ENCODE peak calls at places on chromosomes 7 and 10, in five cellular contexts. One of them, this sample, is unnamed. For H3K4me1, the result is how much of the 10 kb centered on the place peaks cover.

GRCh38 chr7:25924061-25924460 is 227.9 kb upstream of the NFE2L3 start:
- DNase-seq in fibroblast of lung: no peak
- DNase-seq in CD8-positive, alpha-beta T cell: no peak
- DNase-seq in neuronal stem cell: no peak
- DNase-seq in mesendoderm: no peak
- DNase-seq in this sample: no peak

GRCh38 chr7:140678816-140679130 is 6.0 kb downstream of the ADCK2 start:
- DNase-seq in fibroblast of lung: no peak
- DNase-seq in CD8-positive, alpha-beta T cell: no peak
- DNase-seq in neuronal stem cell: no peak
- DNase-seq in mesendoderm: no peak
- DNase-seq in this sample: no peak

GRCh38 chr10:76334306-76334705 is 902.9 kb downstream of the LRMDA start:
- DNase-seq in fibroblast of lung: no peak
- DNase-seq in CD8-positive, alpha-beta T cell: no peak
- DNase-seq in neuronal stem cell: no peak
- DNase-seq in mesendoderm: no peak
- DNase-seq in this sample: peak

GRCh38 chr10:6918305-6918704 is 338.2 kb upstream of the PRKCQ start:
- DNase-seq in fibroblast of lung: peak
- DNase-seq in CD8-positive, alpha-beta T cell: peak
- DNase-seq in neuronal stem cell: no peak
- DNase-seq in mesendoderm: peak
- DNase-seq in this sample: peak

GRCh38 chr7:112101083-112101846 is 104.9 kb downstream of the DOCK4 start:
- DNase-seq in fibroblast of lung: no peak
- DNase-seq in CD8-positive, alpha-beta T cell: no peak
- DNase-seq in neuronal stem cell: no peak
- DNase-seq in mesendoderm: no peak
- DNase-seq in this sample: no peak

GRCh38 chr7:156657681-156658080 is 17.1 kb downstream of the RNF32 start:
- DNase-seq in fibroblast of lung: no peak
- DNase-seq in CD8-positive, alpha-beta T cell: no peak
- DNase-seq in neuronal stem cell: no peak
- DNase-seq in mesendoderm: no peak
- DNase-seq in this sample: no peak

GRCh38 chr10:72689660-72690059 is 2.3 kb upstream of the MCU start:
- DNase-seq in fibroblast of lung: no peak
- DNase-seq in CD8-positive, alpha-beta T cell: no peak
- DNase-seq in neuronal stem cell: no peak
- DNase-seq in mesendoderm: no peak
- DNase-seq in this sample: no peak

GRCh38 chr10:49053053-49053997 is 62.0 kb downstream of the VSTM4 start:
- DNase-seq in fibroblast of lung: no peak
- DNase-seq in CD8-positive, alpha-beta T cell: no peak
- DNase-seq in neuronal stem cell: no peak
- DNase-seq in mesendoderm: no peak
- DNase-seq in this sample: no peak

GRCh38 chr7:80302636-80303035 is 168.0 kb downstream of the GNAI1 start:
- DNase-seq in fibroblast of lung: no peak
- DNase-seq in CD8-positive, alpha-beta T cell: no peak
- DNase-seq in neuronal stem cell: no peak
- DNase-seq in mesendoderm: no peak
- DNase-seq in this sample: no peak

GRCh38 chr7:33186187-33186586 is 56.8 kb downstream of the BBS9 start:
- DNase-seq in fibroblast of lung: peak
- DNase-seq in CD8-positive, alpha-beta T cell: no peak
- DNase-seq in neuronal stem cell: no peak
- DNase-seq in mesendoderm: peak
- DNase-seq in this sample: no peak

GRCh38 chr10:124653311-124653710 is 90.9 kb downstream of the FAM53B start:
- DNase-seq in fibroblast of lung: no peak
- DNase-seq in CD8-positive, alpha-beta T cell: no peak
- DNase-seq in neuronal stem cell: no peak
- DNase-seq in mesendoderm: no peak
- DNase-seq in this sample: no peak

GRCh38 chr7:151424799-151425198 is 15.0 kb upstream of the WDR86 start:
- DNase-seq in fibroblast of lung: peak
- DNase-seq in CD8-positive, alpha-beta T cell: no peak
- DNase-seq in neuronal stem cell: no peak
- DNase-seq in mesendoderm: no peak
- DNase-seq in this sample: no peak

GRCh38 chr7:78264105-78264504 is 465.5 kb downstream of the PHTF2 start:
- DNase-seq in fibroblast of lung: no peak
- DNase-seq in CD8-positive, alpha-beta T cell: no peak
- DNase-seq in neuronal stem cell: no peak
- DNase-seq in mesendoderm: peak
- DNase-seq in this sample: no peak

GRCh38 chr10:86169506-86170254 is 196.9 kb downstream of the GRID1 start:
- DNase-seq in fibroblast of lung: no peak
- DNase-seq in CD8-positive, alpha-beta T cell: no peak
- DNase-seq in neuronal stem cell: no peak
- DNase-seq in mesendoderm: no peak
- DNase-seq in this sample: no peak

GRCh38 chr10:69180525-69181204 is 631 bp downstream of the SUPV3L1 start:
- DNase-seq in fibroblast of lung: no peak
- DNase-seq in CD8-positive, alpha-beta T cell: peak
- DNase-seq in neuronal stem cell: peak
- DNase-seq in mesendoderm: peak
- DNase-seq in this sample: no peak

GRCh38 chr7:116229359-116229758 is 19.0 kb downstream of the TES start:
- DNase-seq in fibroblast of lung: no peak
- DNase-seq in CD8-positive, alpha-beta T cell: no peak
- DNase-seq in neuronal stem cell: no peak
- DNase-seq in mesendoderm: no peak
- DNase-seq in this sample: no peak
- H3K4me3 ChIP-seq in fibroblast of lung: no peak
- H3K4me3 ChIP-seq in CD8-positive, alpha-beta T cell: no peak
- H3K4me3 ChIP-seq in neuronal stem cell: no peak
- H3K4me3 ChIP-seq in mesendoderm: no peak
- H3K4me3 ChIP-seq in this sample: no peak

DNA sequence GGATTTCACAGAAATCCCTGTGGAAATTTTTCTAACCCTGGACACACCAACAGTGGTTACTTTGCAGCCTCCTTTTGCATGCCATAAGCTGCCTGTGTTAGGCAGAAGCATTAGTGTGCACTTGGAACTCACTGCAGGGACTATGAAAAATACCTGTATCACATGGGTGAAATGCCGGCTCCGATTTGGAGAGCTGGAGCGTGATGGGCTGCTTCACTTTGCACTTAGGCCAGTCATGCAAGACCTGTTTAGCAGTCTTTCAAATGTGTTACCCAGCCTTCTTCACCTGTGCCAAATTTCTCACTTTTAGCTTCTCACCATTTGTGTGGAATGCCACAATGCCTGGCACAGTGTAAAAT is 11.3 kb downstream of the NCOA4 start:
- DNase-seq in fibroblast of lung: no peak
- DNase-seq in CD8-positive, alpha-beta T cell: no peak
- DNase-seq in neuronal stem cell: no peak
- DNase-seq in mesendoderm: no peak
- DNase-seq in this sample: peak
- H3K4me1 ChIP-seq in fibroblast of lung: under half
- H3K4me1 ChIP-seq in CD8-positive, alpha-beta T cell: under half
- H3K4me1 ChIP-seq in neuronal stem cell: under half
- H3K4me1 ChIP-seq in mesendoderm: under half
- H3K4me1 ChIP-seq in this sample: half or more

DNA sequence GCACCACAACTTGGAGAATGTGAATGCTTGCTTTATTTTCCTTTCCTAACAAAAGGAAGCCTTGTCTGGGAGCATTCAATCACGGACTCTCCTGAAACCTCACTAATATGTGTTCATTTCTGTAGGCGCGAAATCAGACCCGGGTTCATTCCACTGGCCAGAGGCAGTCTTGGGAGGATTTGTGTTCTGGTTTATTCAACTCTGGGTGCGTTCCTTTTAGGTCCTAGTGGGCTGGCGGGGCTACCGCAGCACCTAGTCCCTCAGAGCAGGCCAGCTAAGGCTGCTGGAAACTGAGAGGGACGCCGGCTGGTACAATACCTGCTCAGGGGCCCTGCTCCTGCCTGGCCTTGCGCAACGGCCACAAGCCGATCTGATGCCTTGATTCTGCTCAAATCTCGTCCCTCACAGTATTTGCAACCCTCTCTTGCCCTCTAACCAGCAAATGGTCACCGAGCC is 7.5 kb downstream of the HOXA4 start:
- DNase-seq in fibroblast of lung: peak
- DNase-seq in CD8-positive, alpha-beta T cell: no peak
- DNase-seq in neuronal stem cell: no peak
- DNase-seq in mesendoderm: peak
- DNase-seq in this sample: no peak
- H3K27ac ChIP-seq in fibroblast of lung: peak
- H3K27ac ChIP-seq in CD8-positive, alpha-beta T cell: no peak
- H3K27ac ChIP-seq in neuronal stem cell: no peak
- H3K27ac ChIP-seq in mesendoderm: no peak
- H3K27ac ChIP-seq in this sample: no peak

DNA sequence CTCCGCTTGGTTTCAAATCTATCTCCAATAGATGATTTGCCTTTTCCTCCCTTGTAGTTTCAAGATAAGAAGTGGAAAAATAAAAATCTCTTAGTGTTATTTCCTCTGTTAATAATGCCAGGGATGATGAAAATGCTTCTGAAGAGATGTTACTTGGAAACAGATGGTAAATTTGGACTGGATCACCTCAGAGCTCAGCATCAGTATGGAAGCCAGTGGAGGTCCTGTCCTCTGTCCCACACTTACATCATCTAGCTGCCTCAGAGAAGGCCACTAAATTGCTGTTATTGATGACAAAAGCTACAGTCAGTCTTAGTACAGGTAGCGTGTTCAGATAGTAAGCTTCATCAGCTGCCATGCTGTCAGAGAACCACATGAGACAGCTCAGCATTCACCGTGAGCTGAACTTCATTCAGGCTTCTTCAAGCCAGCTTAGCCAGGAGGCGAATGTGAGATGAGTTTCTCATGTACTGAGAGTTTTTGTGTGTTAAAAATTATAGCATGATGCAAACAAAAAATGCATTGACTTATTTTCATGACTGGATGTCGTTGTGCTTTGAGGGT is 246.9 kb downstream of the CELF2 start:
- DNase-seq in fibroblast of lung: no peak
- DNase-seq in CD8-positive, alpha-beta T cell: no peak
- DNase-seq in neuronal stem cell: no peak
- DNase-seq in mesendoderm: no peak
- DNase-seq in this sample: no peak
- H3K4me3 ChIP-seq in fibroblast of lung: no peak
- H3K4me3 ChIP-seq in CD8-positive, alpha-beta T cell: no peak
- H3K4me3 ChIP-seq in neuronal stem cell: no peak
- H3K4me3 ChIP-seq in mesendoderm: no peak
- H3K4me3 ChIP-seq in this sample: no peak

DNA sequence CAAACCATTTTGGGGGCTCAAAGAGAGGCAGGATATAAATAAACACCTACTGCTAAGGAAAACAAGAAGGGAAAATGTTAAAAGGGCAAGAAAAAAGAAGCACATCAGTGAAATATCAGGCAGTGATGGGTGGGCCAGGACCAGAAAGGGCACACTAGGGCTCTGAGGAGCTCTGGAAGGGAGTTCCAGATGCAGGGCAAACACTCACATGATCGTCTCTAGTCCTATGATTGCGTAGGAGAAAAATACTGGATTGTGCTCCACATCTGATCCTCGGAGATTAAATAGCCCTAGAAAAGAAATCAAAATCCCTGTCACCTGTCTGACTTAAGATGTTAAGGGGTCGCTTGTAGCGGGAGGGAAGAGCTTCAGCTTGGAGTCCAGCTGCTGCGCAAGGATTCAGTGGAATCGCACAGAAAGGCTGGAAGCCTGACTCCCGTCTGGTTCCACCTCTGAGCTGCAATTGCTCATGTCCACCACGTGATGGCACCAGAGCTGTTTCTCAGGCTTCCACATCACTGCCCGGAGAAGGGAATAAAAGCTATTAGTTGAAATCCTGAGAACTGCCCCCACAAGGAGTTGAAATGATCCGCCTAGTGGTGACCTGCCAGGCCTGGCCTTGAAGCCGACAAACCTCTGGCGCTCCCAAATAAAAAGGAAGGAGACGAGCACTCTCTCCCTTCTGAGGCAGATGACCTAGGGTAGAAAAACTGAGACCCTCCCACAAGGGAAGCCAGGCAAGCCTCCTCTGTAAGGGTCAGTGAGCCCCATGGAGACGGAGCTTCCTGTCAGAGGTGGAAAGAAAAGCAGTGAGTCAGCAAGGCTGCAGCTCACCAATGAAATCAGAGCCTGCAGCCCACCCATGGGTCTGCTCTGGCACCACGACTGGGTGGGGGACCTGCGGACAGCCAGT is 39.2 kb downstream of the XPNPEP1 start:
- DNase-seq in fibroblast of lung: peak
- DNase-seq in CD8-positive, alpha-beta T cell: peak
- DNase-seq in neuronal stem cell: peak
- DNase-seq in mesendoderm: peak
- DNase-seq in this sample: peak
- H3K4me1 ChIP-seq in fibroblast of lung: under half
- H3K4me1 ChIP-seq in CD8-positive, alpha-beta T cell: under half
- H3K4me1 ChIP-seq in neuronal stem cell: under half
- H3K4me1 ChIP-seq in mesendoderm: under half
- H3K4me1 ChIP-seq in this sample: under half

DNA sequence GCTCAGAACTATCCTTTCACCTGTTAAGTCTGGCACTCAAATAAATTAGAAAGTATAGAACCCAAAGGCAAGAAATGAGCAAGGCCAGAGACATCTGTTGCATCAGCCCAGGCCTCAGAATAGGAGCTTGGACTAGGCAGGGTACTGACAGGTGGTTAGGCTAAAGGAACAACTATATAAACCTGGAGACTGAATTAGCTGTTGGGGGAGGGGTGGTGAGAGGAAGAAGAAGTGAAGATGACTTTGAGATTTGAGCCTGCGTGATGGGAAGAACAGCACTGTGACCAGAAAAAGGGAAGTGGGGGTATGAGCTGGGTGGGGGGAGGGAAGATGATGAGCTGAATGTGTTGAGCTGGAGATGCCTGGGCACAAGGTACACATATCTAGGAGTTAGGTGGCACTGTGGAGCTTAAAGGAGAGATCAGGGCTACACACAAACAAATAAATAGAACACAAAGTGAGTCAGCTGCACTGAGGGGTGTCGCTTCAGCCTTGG is 244.7 kb downstream of the PTEN start:
- DNase-seq in fibroblast of lung: no peak
- DNase-seq in CD8-positive, alpha-beta T cell: no peak
- DNase-seq in neuronal stem cell: no peak
- DNase-seq in mesendoderm: no peak
- DNase-seq in this sample: no peak
- H3K27ac ChIP-seq in fibroblast of lung: no peak
- H3K27ac ChIP-seq in CD8-positive, alpha-beta T cell: no peak
- H3K27ac ChIP-seq in neuronal stem cell: no peak
- H3K27ac ChIP-seq in mesendoderm: no peak
- H3K27ac ChIP-seq in this sample: no peak

GRCh38 chr7:94565247-94565894 is 55.8 kb downstream of the CASD1 start:
- DNase-seq in fibroblast of lung: no peak
- DNase-seq in CD8-positive, alpha-beta T cell: no peak
- DNase-seq in neuronal stem cell: no peak
- DNase-seq in mesendoderm: no peak
- DNase-seq in this sample: no peak
- H3K4me3 ChIP-seq in fibroblast of lung: no peak
- H3K4me3 ChIP-seq in CD8-positive, alpha-beta T cell: no peak
- H3K4me3 ChIP-seq in neuronal stem cell: no peak
- H3K4me3 ChIP-seq in mesendoderm: no peak
- H3K4me3 ChIP-seq in this sample: no peak

DNA sequence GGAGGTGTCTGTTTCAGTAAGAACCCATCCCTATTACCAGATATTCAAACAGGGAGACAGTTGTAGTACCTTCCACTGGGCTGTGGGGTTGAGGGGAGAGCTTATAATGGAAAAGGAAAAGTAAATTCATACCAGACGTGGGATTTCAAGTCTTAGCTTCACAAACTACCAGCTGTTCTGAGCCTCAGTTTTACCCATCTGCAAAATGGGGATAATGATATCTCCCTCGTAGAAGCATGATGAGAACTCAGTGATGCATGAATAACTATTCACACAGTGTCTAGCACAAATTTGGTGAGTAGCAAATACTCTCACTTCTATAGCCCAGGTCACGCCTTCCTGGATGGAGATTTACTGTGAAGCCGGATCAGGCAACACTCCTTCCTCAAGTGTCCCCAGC is 29.1 kb upstream of the IKZF1 start:
- DNase-seq in fibroblast of lung: no peak
- DNase-seq in CD8-positive, alpha-beta T cell: no peak
- DNase-seq in neuronal stem cell: no peak
- DNase-seq in mesendoderm: no peak
- DNase-seq in this sample: no peak
- H3K4me1 ChIP-seq in fibroblast of lung: under half
- H3K4me1 ChIP-seq in CD8-positive, alpha-beta T cell: under half
- H3K4me1 ChIP-seq in neuronal stem cell: under half
- H3K4me1 ChIP-seq in mesendoderm: under half
- H3K4me1 ChIP-seq in this sample: under half

This sample was measured in pancreas.